ENCODE peak calls at places on chromosomes 2 and 18, in four cellular contexts. A is caudate nucleus; P is brain microvascular endothelial cell; U is stimulated activated CD8-positive, alpha-beta memory T cell treated with anti-CD3 and anti-CD28 coated beads, Interleukin-2, amount 100 ng/mL, for 48 hours. C is an unnamed sample.
A peak's percentile ranks its signal among the peaks of the same experiment; 100 is the strongest.

GRCh38 chr2:63993871-63994270 is 25.4 kb downstream of the VPS54 start:
- DNase-seq in A (no peak), P (no peak), U (no peak), C (no peak)

GRCh38 chr2:216877085-216877484 is 17.2 kb upstream of the TNP1 start:
- DNase-seq in A (no peak), P (no peak), U (no peak), C (no peak)

GRCh38 chr2:236972491-236973379 is 113.0 kb upstream of the COPS8 start:
- DNase-seq in A (no peak), P (peak; percentile 72), U (no peak), C (no peak)

GRCh38 chr2:121536850-121537557 is 6.3 kb downstream of the RNU4ATAC start:
- DNase-seq in A (no peak), P (no peak), U (no peak), C (no peak)

GRCh38 chr18:8365006-8365405 is 244.2 kb upstream of the RAB12 start:
- DNase-seq in A (no peak), P (no peak), U (no peak), C (no peak)

GRCh38 chr2:159713691-159714585 is 1.6 kb downstream of the MARCHF7 start:
- DNase-seq in A (no peak), P (peak; percentile 64), U (no peak), C (no peak)

GRCh38 chr2:234278556-234279286 is 218.2 kb downstream of the ARL4C start:
- DNase-seq in A (no peak), P (no peak), U (no peak), C (no peak)

GRCh38 chr2:185006481-185006880 is 408.2 kb downstream of the ZNF804A start:
- DNase-seq in A (no peak), P (no peak), U (no peak), C (no peak)

GRCh38 chr2:138081225-138082073 is 117.2 kb downstream of the HNMT start:
- DNase-seq in A (no peak), P (no peak), U (no peak), C (no peak)

C was measured in nucleus accumbens.